ENCODE peak calls at places on chromosomes 6 and 20, in four cellular contexts. R is fibroblast of lung, P is retinal pigment epithelial cell, Z is tibial nerve. S is an unnamed sample.

GRCh38 chr6:135722182-135722581 is 129.3 kb upstream of the PDE7B start:
- DNase-seq in R (no peak), P (no peak), Z (no peak), S (no peak)

GRCh38 chr6:110877154-110877564 is 2.6 kb downstream of the AMD1 start:
- DNase-seq in R (no peak), P (no peak), Z (no peak), S (no peak)

GRCh38 chr6:163001341-163001740 is 273.6 kb downstream of the PACRG start:
- DNase-seq in R (no peak), P (no peak), Z (no peak), S (no peak)

GRCh38 chr6:147287869-147288271 is 83.7 kb downstream of the STXBP5 start:
- DNase-seq in R (peak), P (no peak), Z (no peak), S (no peak)

GRCh38 chr6:88565409-88565811 is 398.0 kb downstream of the RNGTT start:
- DNase-seq in R (no peak), P (no peak), Z (no peak), S (no peak)

GRCh38 chr6:27213544-27214125 is 33.9 kb upstream of the PRSS16 start:
- DNase-seq in R (peak), P (no peak), Z (no peak), S (no peak)

GRCh38 chr6:165605901-165606739 is 56.9 kb downstream of the PDE10A start:
- DNase-seq in R (no peak), P (no peak), Z (no peak), S (no peak)

GRCh38 chr20:56592817-56593216 is 36.3 kb upstream of the TFAP2C start:
- DNase-seq in R (no peak), P (no peak), Z (no peak), S (no peak)

GRCh38 chr6:166438211-166438861 is 55.6 kb upstream of the MPC1 start:
- DNase-seq in R (no peak), P (no peak), Z (no peak), S (no peak)

GRCh38 chr20:11845311-11845710 is 72.4 kb upstream of the BTBD3 start:
- DNase-seq in R (no peak), P (no peak), Z (no peak), S (no peak)

GRCh38 chr6:126182650-126183311 is 157.1 kb upstream of the CENPW start:
- DNase-seq in R (peak), P (no peak), Z (no peak), S (no peak)

GRCh38 chr6:52124126-52125121 is 37.0 kb upstream of the PKHD1 start:
- DNase-seq in R (no peak), P (no peak), Z (no peak), S (no peak)

GRCh38 chr6:154928325-154928922 is 66.7 kb upstream of the TIAM2 start:
- DNase-seq in R (peak), P (peak), Z (peak), S (no peak)

GRCh38 chr6:2376429-2377355 is 131.3 kb upstream of the GMDS start:
- DNase-seq in R (peak), P (no peak), Z (no peak), S (no peak)

GRCh38 chr6:75272145-75272840 is 12.3 kb downstream of the TMEM30A start:
- DNase-seq in R (peak), P (no peak), Z (no peak), S (no peak)

GRCh38 chr6:170210651-170211403 is 80.1 kb downstream of the DLL1 start:
- DNase-seq in R (no peak), P (no peak), Z (no peak), S (no peak)

GRCh38 chr6:34248198-34248726 is 544 bp downstream of the SMIM29 start:
- DNase-seq in R (peak), P (no peak), Z (peak), S (peak)

GRCh38 chr6:136726837-136727557 is 65.3 kb downstream of the MAP3K5 start:
- DNase-seq in R (no peak), P (no peak), Z (no peak), S (no peak)

GRCh38 chr6:28597217-28597835 is 71.6 kb downstream of the GPX5 start:
- DNase-seq in R (peak), P (no peak), Z (no peak), S (no peak)

GRCh38 chr6:153965996-153966395 is 73.0 kb upstream of the OPRM1 start:
- DNase-seq in R (peak), P (no peak), Z (no peak), S (no peak)

GRCh38 chr6:37426945-37427510 is 6.0 kb upstream of the CMTR1 start:
- DNase-seq in R (peak), P (no peak), Z (no peak), S (no peak)

GRCh38 chr6:93417421-93417996 is 1.9 kb downstream of the EPHA7 start:
- DNase-seq in R (peak), P (no peak), Z (no peak), S (no peak)
- H3K4me3 ChIP-seq in R (no peak), P (peak), Z (peak), S (no peak)

GRCh38 chr20:7722564-7722963 is 217.7 kb downstream of the HAO1 start:
- DNase-seq in R (no peak), P (no peak), Z (no peak), S (no peak)
- H3K4me3 ChIP-seq in R (no peak), P (no peak), Z (no peak), S (no peak)

DNA sequence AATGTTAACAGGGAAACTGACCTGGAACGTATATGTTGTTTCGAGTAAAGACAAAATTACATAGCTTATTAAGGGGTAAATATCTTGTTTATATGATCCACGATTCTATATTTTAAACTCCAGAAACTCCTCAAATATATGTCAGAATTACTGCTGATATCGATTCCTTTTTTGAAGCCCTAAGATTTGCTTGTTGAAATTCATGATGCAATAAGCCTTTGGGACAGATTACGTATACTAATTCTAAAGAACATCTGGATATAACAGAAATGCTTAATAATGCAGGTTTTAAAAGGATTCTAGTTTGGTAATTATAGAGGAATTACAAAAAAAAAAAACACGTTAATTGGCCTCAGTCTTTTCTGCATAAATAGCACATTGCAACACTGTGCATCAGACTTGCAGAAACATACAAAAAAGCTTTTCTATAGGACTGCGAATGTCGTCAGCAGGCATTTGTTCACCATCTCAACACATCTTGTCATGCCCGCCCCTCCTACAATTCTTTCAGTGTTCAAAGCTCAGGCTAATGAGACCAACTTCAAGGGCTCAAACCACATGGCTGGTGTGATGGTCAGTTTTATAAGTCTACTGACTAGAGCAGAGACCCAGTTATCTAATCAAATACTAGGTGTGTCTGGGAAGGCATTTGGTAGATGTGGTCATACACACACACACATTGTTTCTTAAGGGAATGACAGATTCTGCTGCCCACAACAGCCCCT is 74.9 kb downstream of the AGPAT4 start:
- DNase-seq in R (peak), P (no peak), Z (no peak), S (no peak)
- H3K4me3 ChIP-seq in R (no peak), P (no peak), Z (no peak), S (no peak)

DNA sequence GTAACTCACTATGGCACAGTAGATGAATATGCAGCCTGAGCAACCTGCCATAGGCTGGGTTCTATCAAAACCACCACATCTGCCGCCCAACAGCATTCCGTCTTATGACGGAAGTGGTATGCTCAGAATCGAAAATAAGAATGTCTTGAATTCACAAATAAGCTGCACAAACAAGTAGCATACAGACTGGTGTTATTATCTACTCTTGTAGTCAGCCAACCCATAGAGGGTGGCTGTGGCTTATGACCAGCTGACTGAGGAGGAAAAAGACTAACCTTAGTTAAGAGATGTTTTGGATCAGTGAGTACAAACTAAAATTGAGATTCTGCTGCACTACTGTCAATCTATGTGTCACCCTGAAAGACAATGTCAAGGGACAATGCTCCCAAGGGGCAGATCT is 1255.1 kb upstream of the EYS start:
- DNase-seq in R (no peak), P (no peak), Z (no peak), S (no peak)
- H3K4me3 ChIP-seq in R (no peak), P (no peak), Z (no peak), S (no peak)

GRCh38 chr20:58194176-58194796 is 34.2 kb downstream of the ANKRD60 start:
- DNase-seq in R (no peak), P (no peak), Z (no peak), S (no peak)

GRCh38 chr20:58197185-58197469 is 31.3 kb downstream of the ANKRD60 start:
- DNase-seq in R (no peak), P (no peak), Z (no peak), S (no peak)

GRCh38 chr20:58195047-58195446 is 33.4 kb downstream of the ANKRD60 start:
- DNase-seq in R (no peak), P (no peak), Z (no peak), S (no peak)

GRCh38 chr20:58198384-58198783 is 30.1 kb downstream of the ANKRD60 start:
- DNase-seq in R (no peak), P (no peak), Z (no peak), S (no peak)

DNA sequence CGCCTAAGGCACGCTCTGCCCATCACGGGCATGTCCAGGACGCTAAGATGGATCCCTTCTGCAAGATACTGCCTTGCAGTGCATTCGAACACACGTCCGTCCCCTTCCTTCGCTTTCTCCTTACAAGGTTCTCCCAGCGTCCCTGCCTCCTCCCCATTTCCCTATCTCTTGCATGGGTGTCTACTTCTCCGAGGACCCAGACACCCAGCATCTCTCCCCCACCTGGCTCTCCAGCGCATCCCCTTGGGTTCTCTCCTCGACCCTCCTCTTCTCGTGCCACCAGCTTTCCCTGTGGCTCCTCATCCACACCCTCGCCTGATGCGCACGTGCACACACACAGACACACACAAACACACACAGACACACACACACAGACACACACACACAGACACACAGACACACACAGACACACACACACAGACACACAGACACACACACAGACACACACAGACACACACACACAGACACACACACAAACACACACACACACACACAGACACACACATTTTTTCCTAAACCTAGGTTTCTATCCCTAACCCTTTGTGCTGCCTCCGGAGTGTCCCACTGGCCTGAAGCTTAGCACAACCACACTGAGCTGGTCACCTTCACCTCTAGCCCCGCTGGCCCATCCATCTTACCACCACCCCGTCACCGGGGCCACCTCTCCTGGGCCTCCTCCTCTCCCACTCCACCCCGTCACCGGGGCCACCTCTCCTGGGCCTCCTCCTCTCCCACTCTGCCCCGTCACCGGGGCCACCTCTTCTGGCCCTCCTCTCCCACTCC is 31.9 kb downstream of the ANKRD60 start:
- DNase-seq in R (no peak), P (no peak), Z (no peak), S (peak)
- H3K4me3 ChIP-seq in R (no peak), P (no peak), Z (no peak), S (no peak)

GRCh38 chr20:46004187-46004586 is 4.5 kb upstream of the MMP9 start:
- DNase-seq in R (no peak), P (no peak), Z (no peak), S (no peak)
- H3K4me3 ChIP-seq in R (no peak), P (no peak), Z (no peak), S (peak)

GRCh38 chr6:53888931-53889330 is 94.1 kb downstream of the LRRC1 start:
- DNase-seq in R (peak), P (no peak), Z (no peak), S (no peak)

GRCh38 chr6:53898026-53898795 is 103.4 kb downstream of the LRRC1 start:
- DNase-seq in R (peak), P (peak), Z (no peak), S (no peak)

GRCh38 chr6:53896237-53896636 is 101.4 kb downstream of the LRRC1 start:
- DNase-seq in R (no peak), P (peak), Z (no peak), S (no peak)

GRCh38 chr6:53892707-53893106 is 97.9 kb downstream of the LRRC1 start:
- DNase-seq in R (no peak), P (no peak), Z (no peak), S (no peak)

DNA sequence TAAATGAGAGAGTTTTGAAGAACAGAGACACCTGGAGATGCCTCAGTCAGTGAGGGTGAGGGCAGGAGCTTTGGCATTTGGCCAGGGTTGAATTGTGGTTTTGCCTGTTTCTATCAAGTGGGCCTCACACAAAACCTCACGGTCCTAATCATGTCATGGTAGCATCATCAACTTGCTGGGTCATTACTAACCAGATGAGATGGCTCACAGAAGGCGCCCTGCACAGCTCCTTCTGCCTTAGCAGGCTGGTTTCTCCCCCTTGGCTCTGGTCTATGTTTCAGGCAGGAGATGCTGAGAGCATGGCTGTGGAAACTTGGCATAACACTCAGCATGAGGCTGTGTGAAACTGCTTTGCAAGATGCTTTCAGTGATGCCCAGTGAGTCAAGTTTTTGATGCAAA is 99.3 kb downstream of the LRRC1 start:
- DNase-seq in R (peak), P (peak), Z (no peak), S (no peak)
- H3K4me3 ChIP-seq in R (no peak), P (no peak), Z (no peak), S (no peak)

DNA sequence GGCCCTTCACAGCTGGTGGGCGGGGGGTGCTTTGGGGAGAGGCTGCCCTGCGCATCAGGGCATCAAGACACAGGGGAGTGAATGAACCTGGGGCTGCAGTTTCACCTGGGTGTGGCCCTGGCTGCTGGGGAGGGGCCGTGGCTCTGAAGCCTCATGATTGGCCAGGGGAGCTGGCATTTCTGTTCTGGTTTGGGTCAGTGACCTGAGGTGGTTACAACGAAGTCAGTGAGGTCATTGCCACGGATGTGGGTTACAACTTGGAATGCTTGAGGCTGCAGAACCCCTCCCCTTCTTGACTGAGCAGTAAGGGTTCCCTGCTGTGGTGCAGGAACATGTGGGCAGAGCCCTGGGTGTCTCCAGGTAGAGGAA is 3.0 kb downstream of the TCEA2 start:
- DNase-seq in R (peak), P (no peak), Z (no peak), S (no peak)
- H3K4me3 ChIP-seq in R (no peak), P (no peak), Z (no peak), S (no peak)

DNA sequence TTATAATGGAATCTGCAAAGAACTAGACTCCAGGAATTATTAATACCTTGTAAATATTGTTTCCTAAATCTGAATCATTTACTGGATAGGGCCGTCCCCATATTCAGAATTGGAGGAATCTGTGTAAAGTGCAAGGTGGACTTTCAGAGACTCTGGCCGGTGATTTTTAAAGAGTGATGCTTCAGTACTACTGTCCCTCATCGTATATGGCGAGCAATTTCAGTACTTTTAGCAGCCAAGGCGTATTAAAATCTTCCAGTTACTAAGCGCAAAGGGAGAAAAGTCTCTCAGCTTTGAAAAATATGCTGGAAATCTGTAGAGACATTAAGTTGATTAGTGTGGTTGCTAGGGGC is 483 bp downstream of the SMIM26 start:
- DNase-seq in R (no peak), P (no peak), Z (no peak), S (no peak)
- H3K4me3 ChIP-seq in R (peak), P (peak), Z (peak), S (peak)

GRCh38 chr6:35511980-35512379 is 716 bp downstream of the TULP1 start:
- DNase-seq in R (no peak), P (no peak), Z (no peak), S (peak)

GRCh38 chr6:35514587-35514986 is 1.9 kb upstream of the TULP1 start:
- DNase-seq in R (no peak), P (no peak), Z (no peak), S (no peak)

GRCh38 chr6:35512740-35513139 is at the start of gene TULP1:
- DNase-seq in R (no peak), P (no peak), Z (no peak), S (peak)

GRCh38 chr6:35508542-35508941 is 4.2 kb downstream of the TULP1 start:
- DNase-seq in R (no peak), P (no peak), Z (no peak), S (no peak)

DNA sequence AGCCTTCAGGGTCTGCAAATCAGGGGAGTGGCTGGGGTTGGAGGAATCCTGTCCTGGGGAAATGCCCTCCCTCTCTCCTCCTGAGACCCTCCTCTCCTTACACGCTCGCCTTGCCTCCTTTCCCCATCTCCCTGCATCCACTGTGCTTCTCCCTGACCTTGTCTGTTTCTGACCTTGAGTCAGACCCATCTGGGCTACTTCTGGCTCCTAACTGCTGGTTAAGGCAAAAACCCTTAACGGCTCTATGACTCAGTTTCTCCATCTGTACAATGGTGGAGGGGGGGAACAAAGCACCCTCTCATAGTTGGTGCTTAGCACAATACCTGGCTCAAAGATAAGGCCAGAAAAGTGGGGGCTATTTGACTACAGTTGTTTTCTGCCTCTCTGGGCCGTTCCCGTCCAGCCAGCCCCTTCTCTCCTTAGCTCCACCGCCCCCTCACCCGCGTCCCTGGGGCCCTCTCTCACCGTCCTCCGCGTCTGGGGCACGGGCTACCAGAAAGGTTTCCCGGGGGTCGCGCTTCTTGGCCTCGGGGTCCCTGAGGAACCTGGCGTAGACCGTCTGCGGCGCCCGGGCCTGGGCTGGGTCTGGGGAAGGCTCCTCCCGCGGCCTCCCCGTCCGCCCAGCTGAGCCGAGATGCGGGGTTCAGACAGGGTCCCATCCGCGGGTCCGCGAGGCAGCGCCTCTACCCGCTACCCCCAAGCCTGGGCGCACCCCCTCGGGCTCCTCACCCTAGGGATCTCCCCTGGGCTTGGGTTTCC is 1.3 kb downstream of the TULP1 start:
- DNase-seq in R (no peak), P (no peak), Z (no peak), S (no peak)
- H3K4me3 ChIP-seq in R (no peak), P (peak), Z (no peak), S (no peak)